ENCODE peak calls at places on chromosomes 6 and 20, in five cellular contexts. One of them, this sample, is unnamed.

GRCh38 chr6:137923866-137924616 is 57.0 kb downstream of the TNFAIP3 start:
- DNase-seq in stimulated activated CD8-positive, alpha-beta memory T cell treated with anti-CD3 and anti-CD28 coated beads, Interleukin-4, amount 100 ng/mL, for 1 hour: no peak
- DNase-seq in amniotic stem cell: no peak
- DNase-seq in NCI-H1930: no peak
- DNase-seq in endothelial cell: no peak
- DNase-seq in this sample: no peak

GRCh38 chr20:17344775-17345174 is 117.9 kb downstream of the PCSK2 start:
- DNase-seq in stimulated activated CD8-positive, alpha-beta memory T cell treated with anti-CD3 and anti-CD28 coated beads, Interleukin-4, amount 100 ng/mL, for 1 hour: no peak
- DNase-seq in amniotic stem cell: no peak
- DNase-seq in NCI-H1930: no peak
- DNase-seq in endothelial cell: no peak
- DNase-seq in this sample: no peak

GRCh38 chr20:13200767-13201500 is 20.1 kb upstream of the ISM1 start:
- DNase-seq in stimulated activated CD8-positive, alpha-beta memory T cell treated with anti-CD3 and anti-CD28 coated beads, Interleukin-4, amount 100 ng/mL, for 1 hour: no peak
- DNase-seq in amniotic stem cell: no peak
- DNase-seq in NCI-H1930: peak
- DNase-seq in endothelial cell: no peak
- DNase-seq in this sample: no peak

GRCh38 chr6:25010166-25010565 is 74.4 kb upstream of the RIPOR2 start:
- DNase-seq in stimulated activated CD8-positive, alpha-beta memory T cell treated with anti-CD3 and anti-CD28 coated beads, Interleukin-4, amount 100 ng/mL, for 1 hour: no peak
- DNase-seq in amniotic stem cell: no peak
- DNase-seq in NCI-H1930: no peak
- DNase-seq in endothelial cell: no peak
- DNase-seq in this sample: no peak

GRCh38 chr6:8006208-8006607 is 58.0 kb downstream of the BLOC1S5 start:
- DNase-seq in stimulated activated CD8-positive, alpha-beta memory T cell treated with anti-CD3 and anti-CD28 coated beads, Interleukin-4, amount 100 ng/mL, for 1 hour: no peak
- DNase-seq in amniotic stem cell: no peak
- DNase-seq in NCI-H1930: no peak
- DNase-seq in endothelial cell: no peak
- DNase-seq in this sample: no peak

GRCh38 chr6:111096246-111096645 is 8.9 kb downstream of the SLC16A10 start:
- DNase-seq in stimulated activated CD8-positive, alpha-beta memory T cell treated with anti-CD3 and anti-CD28 coated beads, Interleukin-4, amount 100 ng/mL, for 1 hour: no peak
- DNase-seq in amniotic stem cell: no peak
- DNase-seq in NCI-H1930: no peak
- DNase-seq in endothelial cell: no peak
- DNase-seq in this sample: peak

GRCh38 chr20:31740208-31740607 is 1.1 kb downstream of the TPX2 start:
- DNase-seq in stimulated activated CD8-positive, alpha-beta memory T cell treated with anti-CD3 and anti-CD28 coated beads, Interleukin-4, amount 100 ng/mL, for 1 hour: no peak
- DNase-seq in amniotic stem cell: peak
- DNase-seq in NCI-H1930: no peak
- DNase-seq in endothelial cell: no peak
- DNase-seq in this sample: no peak

GRCh38 chr6:7171733-7172132 is 64.0 kb downstream of the RREB1 start:
- DNase-seq in stimulated activated CD8-positive, alpha-beta memory T cell treated with anti-CD3 and anti-CD28 coated beads, Interleukin-4, amount 100 ng/mL, for 1 hour: no peak
- DNase-seq in amniotic stem cell: no peak
- DNase-seq in NCI-H1930: no peak
- DNase-seq in endothelial cell: no peak
- DNase-seq in this sample: no peak

GRCh38 chr6:34455831-34456230 is 10.0 kb upstream of the PACSIN1 start:
- DNase-seq in stimulated activated CD8-positive, alpha-beta memory T cell treated with anti-CD3 and anti-CD28 coated beads, Interleukin-4, amount 100 ng/mL, for 1 hour: no peak
- DNase-seq in amniotic stem cell: no peak
- DNase-seq in NCI-H1930: no peak
- DNase-seq in endothelial cell: no peak
- DNase-seq in this sample: no peak

GRCh38 chr20:50172347-50173013 is 18.1 kb upstream of the CEBPB start:
- DNase-seq in stimulated activated CD8-positive, alpha-beta memory T cell treated with anti-CD3 and anti-CD28 coated beads, Interleukin-4, amount 100 ng/mL, for 1 hour: no peak
- DNase-seq in amniotic stem cell: no peak
- DNase-seq in NCI-H1930: no peak
- DNase-seq in endothelial cell: peak
- DNase-seq in this sample: peak

GRCh38 chr6:156687875-156688549 is 89.2 kb upstream of the ARID1B start:
- DNase-seq in stimulated activated CD8-positive, alpha-beta memory T cell treated with anti-CD3 and anti-CD28 coated beads, Interleukin-4, amount 100 ng/mL, for 1 hour: no peak
- DNase-seq in amniotic stem cell: no peak
- DNase-seq in NCI-H1930: peak
- DNase-seq in endothelial cell: peak
- DNase-seq in this sample: peak

GRCh38 chr6:167703781-167704180 is 122.9 kb upstream of the AFDN start:
- DNase-seq in stimulated activated CD8-positive, alpha-beta memory T cell treated with anti-CD3 and anti-CD28 coated beads, Interleukin-4, amount 100 ng/mL, for 1 hour: no peak
- DNase-seq in amniotic stem cell: no peak
- DNase-seq in NCI-H1930: no peak
- DNase-seq in endothelial cell: no peak
- DNase-seq in this sample: no peak

GRCh38 chr6:10407674-10408054 is 7.2 kb downstream of the TFAP2A start:
- DNase-seq in stimulated activated CD8-positive, alpha-beta memory T cell treated with anti-CD3 and anti-CD28 coated beads, Interleukin-4, amount 100 ng/mL, for 1 hour: no peak
- DNase-seq in amniotic stem cell: no peak
- DNase-seq in NCI-H1930: no peak
- DNase-seq in endothelial cell: no peak
- DNase-seq in this sample: no peak

GRCh38 chr20:32465092-32465900 is 107.2 kb downstream of the ASXL1 start:
- DNase-seq in stimulated activated CD8-positive, alpha-beta memory T cell treated with anti-CD3 and anti-CD28 coated beads, Interleukin-4, amount 100 ng/mL, for 1 hour: no peak
- DNase-seq in amniotic stem cell: no peak
- DNase-seq in NCI-H1930: no peak
- DNase-seq in endothelial cell: no peak
- DNase-seq in this sample: peak

GRCh38 chr6:43608310-43608763 is 20.7 kb downstream of the GTPBP2 start:
- DNase-seq in stimulated activated CD8-positive, alpha-beta memory T cell treated with anti-CD3 and anti-CD28 coated beads, Interleukin-4, amount 100 ng/mL, for 1 hour: no peak
- DNase-seq in amniotic stem cell: peak
- DNase-seq in NCI-H1930: peak
- DNase-seq in endothelial cell: peak
- DNase-seq in this sample: peak

GRCh38 chr6:14396826-14397517 is 279.4 kb downstream of the CD83 start:
- DNase-seq in stimulated activated CD8-positive, alpha-beta memory T cell treated with anti-CD3 and anti-CD28 coated beads, Interleukin-4, amount 100 ng/mL, for 1 hour: no peak
- DNase-seq in amniotic stem cell: no peak
- DNase-seq in NCI-H1930: no peak
- DNase-seq in endothelial cell: no peak
- DNase-seq in this sample: peak

GRCh38 chr20:49445176-49445575 is 37.3 kb downstream of the KCNB1 start:
- DNase-seq in stimulated activated CD8-positive, alpha-beta memory T cell treated with anti-CD3 and anti-CD28 coated beads, Interleukin-4, amount 100 ng/mL, for 1 hour: no peak
- DNase-seq in amniotic stem cell: no peak
- DNase-seq in NCI-H1930: no peak
- DNase-seq in endothelial cell: peak
- DNase-seq in this sample: no peak

GRCh38 chr6:167153523-167153959 is 4.2 kb downstream of the GPR31 start:
- DNase-seq in stimulated activated CD8-positive, alpha-beta memory T cell treated with anti-CD3 and anti-CD28 coated beads, Interleukin-4, amount 100 ng/mL, for 1 hour: no peak
- DNase-seq in amniotic stem cell: no peak
- DNase-seq in NCI-H1930: no peak
- DNase-seq in endothelial cell: no peak
- DNase-seq in this sample: peak

GRCh38 chr20:4217349-4217761 is 202.0 kb upstream of the RNF24 start:
- DNase-seq in stimulated activated CD8-positive, alpha-beta memory T cell treated with anti-CD3 and anti-CD28 coated beads, Interleukin-4, amount 100 ng/mL, for 1 hour: no peak
- DNase-seq in amniotic stem cell: no peak
- DNase-seq in NCI-H1930: no peak
- DNase-seq in endothelial cell: no peak
- DNase-seq in this sample: peak